ENCODE peak calls at places on chromosomes 11 and 22, in seven cellular contexts. One of them, this sample, is unnamed.

GRCh38 chr11:95700471-95700817 is 89.1 kb downstream of the FAM76B start:
- DNase-seq in GM12878: no peak
- DNase-seq in H1: no peak
- DNase-seq in HepG2: no peak
- DNase-seq in K562: no peak
- DNase-seq in SK-N-SH: no peak
- DNase-seq in HCT116: no peak
- DNase-seq in this sample: no peak

GRCh38 chr11:60860943-60861342 is 5.2 kb upstream of the PTGDR2 start:
- DNase-seq in HepG2: no peak
- DNase-seq in GM12878: no peak
- DNase-seq in HCT116: no peak
- DNase-seq in K562: no peak
- DNase-seq in SK-N-SH: peak; percentile 29
- DNase-seq in H1: no peak
- DNase-seq in this sample: no peak

GRCh38 chr11:67357831-67358555 is 4.6 kb upstream of the POLD4 start:
- DNase-seq in GM12878: no peak
- DNase-seq in K562: no peak
- DNase-seq in HCT116: no peak
- DNase-seq in HepG2: no peak
- DNase-seq in SK-N-SH: peak; percentile 17
- DNase-seq in H1: no peak
- DNase-seq in this sample: no peak

GRCh38 chr11:13316528-13316961 is 39.0 kb downstream of the BMAL1 start:
- DNase-seq in GM12878: no peak
- DNase-seq in K562: no peak
- DNase-seq in HCT116: no peak
- DNase-seq in SK-N-SH: no peak
- DNase-seq in H1: no peak
- DNase-seq in HepG2: no peak
- DNase-seq in this sample: no peak

GRCh38 chr11:33272338-33273107 is 15.3 kb downstream of the HIPK3 start:
- DNase-seq in GM12878: no peak
- DNase-seq in HepG2: no peak
- DNase-seq in HCT116: no peak
- DNase-seq in K562: peak; percentile 25
- DNase-seq in SK-N-SH: no peak
- DNase-seq in H1: no peak
- DNase-seq in this sample: no peak

GRCh38 chr11:72079776-72080325 is 491 bp downstream of the NUMA1 start:
- DNase-seq in HepG2: no peak
- DNase-seq in K562: peak; percentile 36
- DNase-seq in H1: no peak
- DNase-seq in HCT116: no peak
- DNase-seq in SK-N-SH: peak; percentile 80
- DNase-seq in GM12878: no peak
- DNase-seq in this sample: peak; percentile 73

GRCh38 chr11:116825854-116826750 is 3.0 kb upstream of the APOA4 start:
- DNase-seq in HCT116: no peak
- DNase-seq in HepG2: no peak
- DNase-seq in GM12878: no peak
- DNase-seq in H1: no peak
- DNase-seq in SK-N-SH: no peak
- DNase-seq in K562: no peak
- DNase-seq in this sample: no peak

GRCh38 chr22:35409783-35410662 is 10.1 kb downstream of the MCM5 start:
- DNase-seq in HCT116: no peak
- DNase-seq in K562: no peak
- DNase-seq in SK-N-SH: no peak
- DNase-seq in H1: no peak
- DNase-seq in GM12878: peak; percentile 91
- DNase-seq in HepG2: no peak
- DNase-seq in this sample: no peak

GRCh38 chr11:92882828-92883611 is 86.4 kb upstream of the MTNR1B start:
- DNase-seq in SK-N-SH: no peak
- DNase-seq in GM12878: no peak
- DNase-seq in K562: peak; percentile 2
- DNase-seq in H1: no peak
- DNase-seq in HCT116: no peak
- DNase-seq in HepG2: no peak
- DNase-seq in this sample: no peak

GRCh38 chr11:24637520-24637919 is 140.7 kb downstream of the LUZP2 start:
- DNase-seq in SK-N-SH: no peak
- DNase-seq in H1: no peak
- DNase-seq in HepG2: no peak
- DNase-seq in GM12878: no peak
- DNase-seq in HCT116: no peak
- DNase-seq in K562: no peak
- DNase-seq in this sample: peak; percentile 68

GRCh38 chr11:119904636-119905035 is 175.6 kb upstream of the NECTIN1 start:
- DNase-seq in HCT116: no peak
- DNase-seq in K562: no peak
- DNase-seq in GM12878: no peak
- DNase-seq in SK-N-SH: no peak
- DNase-seq in H1: no peak
- DNase-seq in HepG2: no peak
- DNase-seq in this sample: no peak

GRCh38 chr11:86931965-86932332 is 23.2 kb downstream of the FZD4 start:
- DNase-seq in HCT116: no peak
- DNase-seq in SK-N-SH: no peak
- DNase-seq in GM12878: no peak
- DNase-seq in K562: peak; percentile 88
- DNase-seq in H1: no peak
- DNase-seq in HepG2: no peak
- DNase-seq in this sample: no peak

GRCh38 chr11:65433657-65434056 is 11.1 kb downstream of the NEAT1 start:
- DNase-seq in GM12878: no peak
- DNase-seq in K562: no peak
- DNase-seq in HCT116: no peak
- DNase-seq in H1: no peak
- DNase-seq in SK-N-SH: no peak
- DNase-seq in HepG2: no peak
- DNase-seq in this sample: no peak

GRCh38 chr22:23282089-23282501 is 101.8 kb downstream of the BCR start:
- DNase-seq in SK-N-SH: no peak
- DNase-seq in K562: no peak
- DNase-seq in GM12878: no peak
- DNase-seq in H1: no peak
- DNase-seq in HepG2: no peak
- DNase-seq in HCT116: peak; percentile 51
- DNase-seq in this sample: no peak

GRCh38 chr11:79705648-79706047 is 264.8 kb upstream of the TENM4 start:
- DNase-seq in SK-N-SH: no peak
- DNase-seq in K562: no peak
- DNase-seq in HCT116: no peak
- DNase-seq in GM12878: no peak
- DNase-seq in HepG2: no peak
- DNase-seq in H1: no peak
- DNase-seq in this sample: no peak

GRCh38 chr11:67022961-67023956 is at the start of gene SYT12:
- DNase-seq in HCT116: no peak
- DNase-seq in H1: peak; percentile 72
- DNase-seq in HepG2: no peak
- DNase-seq in SK-N-SH: peak; percentile 77
- DNase-seq in K562: no peak
- DNase-seq in GM12878: no peak
- DNase-seq in this sample: peak; percentile 50

GRCh38 chr11:46391578-46392420 is at the start of gene CHRM4:
- DNase-seq in HepG2: peak; percentile 24
- DNase-seq in SK-N-SH: peak; percentile 94
- DNase-seq in H1: peak; percentile 82
- DNase-seq in HCT116: no peak
- DNase-seq in GM12878: no peak
- DNase-seq in K562: peak; percentile 90
- DNase-seq in this sample: peak; percentile 83

GRCh38 chr11:71150859-71151258 is 101.5 kb downstream of the SHANK2 start:
- DNase-seq in SK-N-SH: no peak
- DNase-seq in H1: no peak
- DNase-seq in HCT116: no peak
- DNase-seq in GM12878: no peak
- DNase-seq in K562: no peak
- DNase-seq in HepG2: no peak
- DNase-seq in this sample: no peak

GRCh38 chr22:45667486-45667885 is 4.1 kb upstream of the ATXN10 start:
- DNase-seq in K562: no peak
- DNase-seq in H1: no peak
- DNase-seq in HCT116: no peak
- DNase-seq in GM12878: no peak
- DNase-seq in SK-N-SH: no peak
- DNase-seq in HepG2: peak; percentile 70
- DNase-seq in this sample: no peak

GRCh38 chr22:26673485-26673884 is 16.1 kb downstream of the MIAT start:
- DNase-seq in HCT116: no peak
- DNase-seq in H1: no peak
- DNase-seq in GM12878: no peak
- DNase-seq in K562: peak; percentile 30
- DNase-seq in HepG2: no peak
- DNase-seq in SK-N-SH: no peak
- DNase-seq in this sample: no peak

GRCh38 chr11:76854709-76855108 is 6.0 kb upstream of the ACER3 start:
- DNase-seq in SK-N-SH: no peak
- DNase-seq in H1: no peak
- DNase-seq in HCT116: no peak
- DNase-seq in K562: no peak
- DNase-seq in GM12878: no peak
- DNase-seq in HepG2: no peak
- DNase-seq in this sample: no peak

GRCh38 chr11:69721745-69722144 is 17.9 kb upstream of the FGF19 start:
- DNase-seq in K562: no peak
- DNase-seq in HCT116: no peak
- DNase-seq in HepG2: no peak
- DNase-seq in SK-N-SH: no peak
- DNase-seq in GM12878: no peak
- DNase-seq in H1: no peak
- DNase-seq in this sample: peak; percentile 69

GRCh38 chr22:27216444-27216843 is 559.1 kb downstream of the MIAT start:
- DNase-seq in HepG2: no peak
- DNase-seq in SK-N-SH: no peak
- DNase-seq in GM12878: no peak
- DNase-seq in HCT116: no peak
- DNase-seq in K562: no peak
- DNase-seq in H1: no peak
- DNase-seq in this sample: no peak

GRCh38 chr11:6747097-6747662 is 24.6 kb downstream of the OR2AG2 start:
- DNase-seq in GM12878: no peak
- DNase-seq in H1: no peak
- DNase-seq in SK-N-SH: no peak
- DNase-seq in K562: peak; percentile 51
- DNase-seq in HCT116: no peak
- DNase-seq in HepG2: no peak
- DNase-seq in this sample: no peak

GRCh38 chr11:86463120-86463519 is 88.4 kb downstream of the CCDC81 start:
- DNase-seq in H1: no peak
- DNase-seq in HCT116: no peak
- DNase-seq in K562: no peak
- DNase-seq in SK-N-SH: no peak
- DNase-seq in HepG2: no peak
- DNase-seq in GM12878: no peak
- DNase-seq in this sample: no peak

GRCh38 chr11:16917941-16918340 is 96.3 kb downstream of the PLEKHA7 start:
- DNase-seq in H1: no peak
- DNase-seq in HCT116: no peak
- DNase-seq in GM12878: no peak
- DNase-seq in HepG2: no peak
- DNase-seq in SK-N-SH: no peak
- DNase-seq in K562: no peak
- DNase-seq in this sample: no peak

GRCh38 chr11:64170419-64170818 is 4.5 kb upstream of the MACROD1 start:
- DNase-seq in HepG2: no peak
- DNase-seq in H1: no peak
- DNase-seq in GM12878: no peak
- DNase-seq in HCT116: no peak
- DNase-seq in K562: no peak
- DNase-seq in SK-N-SH: no peak
- DNase-seq in this sample: no peak
- TF ChIP-seq JUND in HepG2: no peak
- TF ChIP-seq JUND in H1: no peak
- TF ChIP-seq JUND in GM12878: no peak
- TF ChIP-seq JUND in HCT116: no peak
- TF ChIP-seq JUND in K562: no peak
- TF ChIP-seq JUND in SK-N-SH: no peak
- TF ChIP-seq JUND in this sample: no peak

DNA sequence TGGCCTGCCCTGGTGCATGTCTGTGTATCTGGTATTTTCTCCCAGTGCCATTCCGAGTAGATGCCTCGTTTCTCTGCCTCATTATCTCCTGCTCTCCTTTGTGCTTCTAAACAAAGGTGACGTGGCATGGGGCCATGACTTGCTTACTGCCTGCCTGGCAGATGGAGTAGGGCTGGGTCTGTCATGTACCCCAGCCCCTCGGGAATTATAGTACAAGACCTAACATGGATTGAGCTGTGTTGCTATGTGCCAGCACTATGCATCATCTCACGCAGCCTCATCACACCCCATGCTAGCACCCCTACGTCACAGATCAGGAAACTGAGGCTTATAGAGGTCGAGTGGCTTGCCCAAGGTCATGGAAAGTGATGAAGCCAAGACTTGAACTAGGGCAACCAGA is 88.1 kb downstream of the GALNT18 start:
- DNase-seq in K562: no peak
- DNase-seq in HCT116: no peak
- DNase-seq in GM12878: no peak
- DNase-seq in SK-N-SH: no peak
- DNase-seq in H1: no peak
- DNase-seq in HepG2: no peak
- DNase-seq in this sample: no peak
- TF ChIP-seq JUND in K562: no peak
- TF ChIP-seq JUND in HCT116: no peak
- TF ChIP-seq JUND in GM12878: no peak
- TF ChIP-seq JUND in SK-N-SH: no peak
- TF ChIP-seq JUND in H1: no peak
- TF ChIP-seq JUND in HepG2: no peak
- TF ChIP-seq JUND in this sample: no peak

GRCh38 chr11:8777907-8778767 is 95.5 kb downstream of the RPL27A start:
- DNase-seq in GM12878: no peak
- DNase-seq in K562: no peak
- DNase-seq in HepG2: no peak
- DNase-seq in SK-N-SH: no peak
- DNase-seq in H1: no peak
- DNase-seq in HCT116: no peak
- DNase-seq in this sample: no peak
- TF ChIP-seq JUND in GM12878: no peak
- TF ChIP-seq JUND in K562: no peak
- TF ChIP-seq JUND in HepG2: no peak
- TF ChIP-seq JUND in SK-N-SH: no peak
- TF ChIP-seq JUND in H1: no peak
- TF ChIP-seq JUND in HCT116: no peak
- TF ChIP-seq JUND in this sample: no peak

DNA sequence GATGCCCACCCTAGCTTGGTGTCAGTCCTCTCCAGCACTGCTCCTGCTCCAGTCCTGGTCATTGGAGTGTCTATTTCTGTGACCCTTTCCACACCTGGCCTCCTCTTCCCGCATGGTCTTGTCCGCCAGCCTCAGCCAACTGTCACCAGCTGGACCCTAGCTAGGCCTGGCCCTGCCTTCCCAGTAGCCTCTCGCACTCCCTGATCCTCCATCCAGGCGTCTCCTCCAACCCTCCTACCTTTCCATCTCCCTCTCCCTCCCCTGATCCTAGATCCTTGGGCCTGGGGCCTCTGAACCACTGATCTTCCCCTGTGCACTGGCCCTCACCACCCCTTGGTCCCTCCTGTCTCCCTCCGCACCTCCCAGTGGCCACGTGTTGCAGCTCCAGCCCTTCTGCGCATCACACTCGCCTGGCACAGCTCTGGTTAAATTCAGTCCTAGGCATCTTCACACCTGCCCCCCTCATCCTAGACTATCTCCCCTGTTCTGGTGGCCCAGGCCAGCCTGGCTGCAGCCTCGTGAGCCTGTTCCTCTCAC is 9.9 kb downstream of the SYNGR1 start:
- DNase-seq in SK-N-SH: no peak
- DNase-seq in HCT116: no peak
- DNase-seq in GM12878: no peak
- DNase-seq in HepG2: no peak
- DNase-seq in H1: no peak
- DNase-seq in K562: no peak
- DNase-seq in this sample: no peak
- TF ChIP-seq JUND in SK-N-SH: no peak
- TF ChIP-seq JUND in HCT116: no peak
- TF ChIP-seq JUND in GM12878: no peak
- TF ChIP-seq JUND in HepG2: no peak
- TF ChIP-seq JUND in H1: no peak
- TF ChIP-seq JUND in K562: no peak
- TF ChIP-seq JUND in this sample: no peak